ENCODE peak calls at places on chromosome 15, in eight cellular contexts. One of them, this sample, is unnamed.

GRCh38 chr15:46751303-46751702 is 966.0 kb upstream of the SEMA6D start:
- DNase-seq in stimulated activated CD4-positive, alpha-beta T cell treated with anti-CD3 and anti-CD28 coated beads, Interleukin-4, amount 100 ng/mL, for 48 hours: no peak
- DNase-seq in adrenal gland: no peak
- DNase-seq in AG09309: no peak
- DNase-seq in GM13976: no peak
- DNase-seq in heart right ventricle: no peak
- DNase-seq in activated naive CD8-positive, alpha-beta T cell treated with anti-CD3 and anti-CD28 coated beads, Interleukin-2, amount 50 U/mL, for 24 hours: no peak
- DNase-seq in GM20000: no peak
- DNase-seq in this sample: no peak

GRCh38 chr15:55402707-55403106 is 5.5 kb downstream of the CCPG1 start:
- DNase-seq in stimulated activated CD4-positive, alpha-beta T cell treated with anti-CD3 and anti-CD28 coated beads, Interleukin-4, amount 100 ng/mL, for 48 hours: no peak
- DNase-seq in adrenal gland: no peak
- DNase-seq in AG09309: no peak
- DNase-seq in GM13976: no peak
- DNase-seq in heart right ventricle: no peak
- DNase-seq in activated naive CD8-positive, alpha-beta T cell treated with anti-CD3 and anti-CD28 coated beads, Interleukin-2, amount 50 U/mL, for 24 hours: no peak
- DNase-seq in GM20000: no peak
- DNase-seq in this sample: no peak

GRCh38 chr15:66027268-66027806 is 158.0 kb downstream of the RAB11A start:
- DNase-seq in stimulated activated CD4-positive, alpha-beta T cell treated with anti-CD3 and anti-CD28 coated beads, Interleukin-4, amount 100 ng/mL, for 48 hours: no peak
- DNase-seq in adrenal gland: no peak
- DNase-seq in AG09309: no peak
- DNase-seq in GM13976: no peak
- DNase-seq in heart right ventricle: no peak
- DNase-seq in activated naive CD8-positive, alpha-beta T cell treated with anti-CD3 and anti-CD28 coated beads, Interleukin-2, amount 50 U/mL, for 24 hours: no peak
- DNase-seq in GM20000: no peak
- DNase-seq in this sample: peak

GRCh38 chr15:72116680-72117447 is 1.1 kb downstream of the MYO9A start:
- DNase-seq in stimulated activated CD4-positive, alpha-beta T cell treated with anti-CD3 and anti-CD28 coated beads, Interleukin-4, amount 100 ng/mL, for 48 hours: no peak
- DNase-seq in adrenal gland: peak
- DNase-seq in AG09309: no peak
- DNase-seq in GM13976: no peak
- DNase-seq in heart right ventricle: no peak
- DNase-seq in activated naive CD8-positive, alpha-beta T cell treated with anti-CD3 and anti-CD28 coated beads, Interleukin-2, amount 50 U/mL, for 24 hours: no peak
- DNase-seq in GM20000: no peak
- DNase-seq in this sample: peak

GRCh38 chr15:77834276-77834990 is 201.7 kb upstream of the LINGO1 start:
- DNase-seq in stimulated activated CD4-positive, alpha-beta T cell treated with anti-CD3 and anti-CD28 coated beads, Interleukin-4, amount 100 ng/mL, for 48 hours: no peak
- DNase-seq in adrenal gland: no peak
- DNase-seq in AG09309: no peak
- DNase-seq in GM13976: no peak
- DNase-seq in heart right ventricle: no peak
- DNase-seq in activated naive CD8-positive, alpha-beta T cell treated with anti-CD3 and anti-CD28 coated beads, Interleukin-2, amount 50 U/mL, for 24 hours: no peak
- DNase-seq in GM20000: no peak
- DNase-seq in this sample: no peak

GRCh38 chr15:67033521-67033920 is 31.9 kb upstream of the SMAD3 start:
- DNase-seq in stimulated activated CD4-positive, alpha-beta T cell treated with anti-CD3 and anti-CD28 coated beads, Interleukin-4, amount 100 ng/mL, for 48 hours: peak
- DNase-seq in adrenal gland: no peak
- DNase-seq in AG09309: no peak
- DNase-seq in GM13976: no peak
- DNase-seq in heart right ventricle: peak
- DNase-seq in activated naive CD8-positive, alpha-beta T cell treated with anti-CD3 and anti-CD28 coated beads, Interleukin-2, amount 50 U/mL, for 24 hours: no peak
- DNase-seq in GM20000: no peak
- DNase-seq in this sample: no peak

GRCh38 chr15:74599156-74599555 is 16.5 kb upstream of the CLK3 start:
- DNase-seq in stimulated activated CD4-positive, alpha-beta T cell treated with anti-CD3 and anti-CD28 coated beads, Interleukin-4, amount 100 ng/mL, for 48 hours: no peak
- DNase-seq in adrenal gland: no peak
- DNase-seq in AG09309: no peak
- DNase-seq in GM13976: no peak
- DNase-seq in heart right ventricle: no peak
- DNase-seq in activated naive CD8-positive, alpha-beta T cell treated with anti-CD3 and anti-CD28 coated beads, Interleukin-2, amount 50 U/mL, for 24 hours: no peak
- DNase-seq in GM20000: no peak
- DNase-seq in this sample: no peak

GRCh38 chr15:101723161-101723873 is 956 bp downstream of the TARS3 start:
- DNase-seq in stimulated activated CD4-positive, alpha-beta T cell treated with anti-CD3 and anti-CD28 coated beads, Interleukin-4, amount 100 ng/mL, for 48 hours: peak
- DNase-seq in adrenal gland: peak
- DNase-seq in AG09309: no peak
- DNase-seq in GM13976: peak
- DNase-seq in heart right ventricle: no peak
- DNase-seq in activated naive CD8-positive, alpha-beta T cell treated with anti-CD3 and anti-CD28 coated beads, Interleukin-2, amount 50 U/mL, for 24 hours: peak
- DNase-seq in GM20000: peak
- DNase-seq in this sample: peak

GRCh38 chr15:55917881-55918296 is 75.5 kb downstream of the NEDD4 start:
- DNase-seq in stimulated activated CD4-positive, alpha-beta T cell treated with anti-CD3 and anti-CD28 coated beads, Interleukin-4, amount 100 ng/mL, for 48 hours: no peak
- DNase-seq in adrenal gland: peak
- DNase-seq in AG09309: peak
- DNase-seq in GM13976: no peak
- DNase-seq in heart right ventricle: no peak
- DNase-seq in activated naive CD8-positive, alpha-beta T cell treated with anti-CD3 and anti-CD28 coated beads, Interleukin-2, amount 50 U/mL, for 24 hours: no peak
- DNase-seq in GM20000: no peak
- DNase-seq in this sample: peak